ENCODE peak calls at places on chromosomes 16 and 17, in four cellular contexts. One of them, this sample, is unnamed.

GRCh38 chr17:79779088-79779529 is 1.2 kb downstream of the CBX2 start:
- DNase-seq in HCT116: no peak
- DNase-seq in GM23338: no peak
- DNase-seq in K562: peak
- DNase-seq in this sample: no peak

GRCh38 chr17:78383725-78384471 is 5.4 kb downstream of the PGS1 start:
- DNase-seq in HCT116: no peak
- DNase-seq in GM23338: no peak
- DNase-seq in K562: no peak
- DNase-seq in this sample: no peak

GRCh38 chr16:48903054-48903453 is 293.1 kb upstream of the N4BP1 start:
- DNase-seq in HCT116: no peak
- DNase-seq in GM23338: peak
- DNase-seq in K562: no peak
- DNase-seq in this sample: no peak

GRCh38 chr16:30184430-30185140 is 1.2 kb downstream of the CORO1A start:
- DNase-seq in HCT116: no peak
- DNase-seq in GM23338: peak
- DNase-seq in K562: peak
- DNase-seq in this sample: no peak

GRCh38 chr16:87837627-87838289 is 31.5 kb downstream of the SLC7A5 start:
- DNase-seq in HCT116: no peak
- DNase-seq in GM23338: no peak
- DNase-seq in K562: no peak
- DNase-seq in this sample: no peak

GRCh38 chr16:11118479-11118878 is 137.5 kb downstream of the SOCS1 start:
- DNase-seq in HCT116: no peak
- DNase-seq in GM23338: no peak
- DNase-seq in K562: no peak
- DNase-seq in this sample: no peak

GRCh38 chr17:80212962-80213650 is 7.0 kb downstream of the SGSH start:
- DNase-seq in HCT116: no peak
- DNase-seq in GM23338: no peak
- DNase-seq in K562: no peak
- DNase-seq in this sample: no peak

GRCh38 chr17:15957206-15957605 is 12.3 kb downstream of the ADORA2B start:
- DNase-seq in HCT116: peak
- DNase-seq in GM23338: no peak
- DNase-seq in K562: peak
- DNase-seq in this sample: no peak

GRCh38 chr17:80130992-80131391 is 15.9 kb downstream of the EIF4A3 start:
- DNase-seq in HCT116: no peak
- DNase-seq in GM23338: no peak
- DNase-seq in K562: no peak
- DNase-seq in this sample: no peak

GRCh38 chr17:59423137-59423703 is 91.8 kb downstream of the YPEL2 start:
- DNase-seq in HCT116: peak
- DNase-seq in GM23338: no peak
- DNase-seq in K562: peak
- DNase-seq in this sample: no peak

GRCh38 chr17:59425085-59425901 is 93.8 kb downstream of the YPEL2 start:
- DNase-seq in HCT116: no peak
- DNase-seq in GM23338: peak
- DNase-seq in K562: no peak
- DNase-seq in this sample: no peak

GRCh38 chr17:59426031-59426430 is 94.6 kb downstream of the YPEL2 start:
- DNase-seq in HCT116: no peak
- DNase-seq in GM23338: no peak
- DNase-seq in K562: no peak
- DNase-seq in this sample: no peak

GRCh38 chr17:59424331-59424730 is 92.9 kb downstream of the YPEL2 start:
- DNase-seq in HCT116: no peak
- DNase-seq in GM23338: no peak
- DNase-seq in K562: no peak
- DNase-seq in this sample: no peak

DNA sequence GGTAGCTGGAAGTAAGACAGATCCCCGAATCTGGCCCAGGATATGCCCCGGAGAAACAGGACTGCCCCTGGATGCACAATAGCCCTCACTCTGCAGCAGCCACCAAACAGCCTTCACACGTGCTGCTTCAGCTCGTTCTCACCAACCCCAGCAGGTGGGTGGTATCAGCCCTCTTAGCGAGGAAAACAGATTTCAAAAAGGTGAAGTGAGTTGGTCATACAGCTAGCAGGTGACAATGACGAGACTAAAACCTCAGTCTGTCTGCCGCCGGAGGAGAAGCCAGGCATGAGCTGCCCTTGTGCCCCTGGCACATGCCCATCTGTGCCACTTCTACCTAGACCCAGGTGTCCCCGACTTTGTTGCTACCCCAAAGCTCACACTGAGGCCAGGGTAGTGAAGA is 92.4 kb downstream of the YPEL2 start:
- DNase-seq in HCT116: no peak
- DNase-seq in GM23338: no peak
- DNase-seq in K562: no peak
- DNase-seq in this sample: no peak
- H3K27ac ChIP-seq in HCT116: no peak
- H3K27ac ChIP-seq in GM23338: no peak
- H3K27ac ChIP-seq in K562: no peak
- H3K27ac ChIP-seq in this sample: no peak

GRCh38 chr16:84096447-84097005 is 20.2 kb downstream of the MBTPS1 start:
- DNase-seq in HCT116: no peak
- DNase-seq in GM23338: no peak
- DNase-seq in K562: no peak
- DNase-seq in this sample: no peak
- TF ChIP-seq POLR2AphosphoS5 in HCT116: no peak
- TF ChIP-seq POLR2AphosphoS5 in GM23338: no peak
- TF ChIP-seq POLR2AphosphoS5 in K562: no peak
- TF ChIP-seq POLR2AphosphoS5 in this sample: no peak

GRCh38 chr17:41813039-41813680 is 356 bp downstream of the FKBP10 start:
- DNase-seq in HCT116: no peak
- DNase-seq in GM23338: peak
- DNase-seq in K562: no peak
- DNase-seq in this sample: no peak
- TF ChIP-seq EZH2 in HCT116: no peak
- TF ChIP-seq EZH2 in GM23338: no peak
- TF ChIP-seq EZH2 in K562: no peak
- TF ChIP-seq EZH2 in this sample: no peak

DNA sequence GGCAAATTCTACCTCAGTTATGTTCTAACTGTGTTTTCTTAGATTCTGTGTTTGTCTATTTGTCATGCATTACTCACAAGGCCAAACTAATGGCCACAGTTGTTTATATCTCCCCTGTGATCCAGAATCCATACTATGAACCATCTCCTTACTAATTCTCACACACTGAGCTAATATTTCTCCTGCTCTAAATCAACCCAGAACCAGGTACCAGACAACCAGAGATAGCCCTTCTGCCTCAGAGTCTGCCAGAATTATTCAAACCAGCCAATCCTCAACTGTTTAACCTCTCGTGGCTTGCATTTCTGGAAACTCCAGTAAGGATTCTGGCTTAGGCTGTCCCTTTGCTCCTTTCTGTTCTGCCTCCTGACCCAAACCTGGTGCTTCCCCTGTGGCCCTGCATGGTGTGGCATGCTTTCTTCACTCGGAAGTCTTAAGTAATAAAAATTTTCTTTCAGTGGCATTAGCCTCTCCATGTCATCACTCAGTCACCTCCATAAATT is 59.4 kb downstream of the EFCAB5 start:
- DNase-seq in HCT116: no peak
- DNase-seq in GM23338: peak
- DNase-seq in K562: no peak
- DNase-seq in this sample: no peak
- H3K27ac ChIP-seq in HCT116: no peak
- H3K27ac ChIP-seq in GM23338: no peak
- H3K27ac ChIP-seq in K562: no peak
- H3K27ac ChIP-seq in this sample: no peak

DNA sequence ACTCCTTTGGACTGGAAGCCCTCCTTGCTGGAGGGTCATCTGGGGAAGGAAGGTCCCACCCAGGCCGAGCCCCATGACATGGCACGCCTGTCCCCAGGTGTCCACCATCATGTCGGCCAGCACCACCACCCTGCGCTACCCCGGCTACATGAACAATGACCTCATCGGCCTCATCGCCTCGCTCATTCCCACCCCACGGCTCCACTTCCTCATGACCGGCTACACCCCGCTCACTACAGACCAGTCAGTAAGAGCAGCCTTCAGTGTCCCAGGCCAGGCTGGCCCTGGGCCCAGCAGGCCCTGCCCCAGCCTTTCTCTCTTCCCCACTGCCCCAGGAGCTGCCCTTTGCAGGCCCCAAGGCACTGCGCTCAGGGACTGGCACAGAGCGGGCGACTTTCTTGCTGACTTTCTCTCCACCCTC is 6.5 kb downstream of the TUBG2 start:
- DNase-seq in HCT116: no peak
- DNase-seq in GM23338: no peak
- DNase-seq in K562: no peak
- DNase-seq in this sample: no peak
- TF ChIP-seq POLR2AphosphoS5 in HCT116: no peak
- TF ChIP-seq POLR2AphosphoS5 in GM23338: no peak
- TF ChIP-seq POLR2AphosphoS5 in K562: no peak
- TF ChIP-seq POLR2AphosphoS5 in this sample: no peak

DNA sequence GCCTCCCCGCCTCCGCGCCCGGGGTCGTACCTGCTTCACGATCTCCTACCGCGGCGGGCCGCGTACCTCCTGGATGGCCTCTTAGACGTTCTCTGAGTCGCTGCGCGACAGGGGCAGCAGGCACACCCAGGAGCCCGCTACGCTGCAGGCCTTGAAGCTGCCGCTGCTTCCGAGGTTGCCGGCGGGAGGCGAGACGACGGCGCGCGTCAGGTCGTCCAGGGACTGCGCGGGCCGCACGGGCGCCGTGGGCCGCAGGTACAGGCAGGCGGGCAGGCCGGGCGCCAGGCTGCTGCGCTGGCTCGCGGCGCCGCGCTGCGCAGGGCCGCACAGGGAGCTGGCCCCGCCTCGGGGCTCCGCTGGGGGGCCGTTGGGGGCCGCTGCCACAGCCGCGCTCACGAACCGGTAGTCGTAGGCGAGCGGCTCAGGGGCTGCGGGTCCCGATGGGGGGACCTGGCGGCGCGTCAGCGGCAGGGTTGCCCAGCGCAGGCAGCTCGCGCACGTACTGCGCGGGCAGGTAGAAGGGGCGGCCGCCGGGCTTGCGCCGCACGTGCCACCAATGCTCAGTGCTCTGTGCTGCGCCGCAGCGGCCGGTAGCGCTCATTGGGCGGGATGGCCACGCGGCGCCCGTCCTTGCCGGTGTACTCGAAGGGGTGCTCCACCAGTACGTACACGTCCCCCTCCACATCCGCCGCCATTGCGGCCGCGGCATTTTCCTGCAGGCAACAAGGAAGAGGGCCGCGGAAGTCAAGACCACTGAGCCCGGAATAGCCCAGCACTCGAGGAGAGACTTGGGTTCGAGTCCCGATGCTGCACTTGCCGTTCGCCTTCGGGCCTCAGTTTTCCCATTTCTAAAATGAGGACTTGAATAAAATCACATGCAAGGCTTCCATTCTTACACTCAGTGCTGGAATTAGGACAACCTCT is 116.5 kb upstream of the SMURF2 start:
- DNase-seq in HCT116: no peak
- DNase-seq in GM23338: peak
- DNase-seq in K562: no peak
- DNase-seq in this sample: no peak
- TF ChIP-seq EZH2 in HCT116: no peak
- TF ChIP-seq EZH2 in GM23338: peak
- TF ChIP-seq EZH2 in K562: no peak
- TF ChIP-seq EZH2 in this sample: no peak

GRCh38 chr16:3773663-3774062 is 56.3 kb upstream of the TRAP1 start:
- DNase-seq in HCT116: no peak
- DNase-seq in GM23338: no peak
- DNase-seq in K562: no peak
- DNase-seq in this sample: no peak
- H3K27ac ChIP-seq in HCT116: no peak
- H3K27ac ChIP-seq in GM23338: no peak
- H3K27ac ChIP-seq in K562: no peak
- H3K27ac ChIP-seq in this sample: no peak

DNA sequence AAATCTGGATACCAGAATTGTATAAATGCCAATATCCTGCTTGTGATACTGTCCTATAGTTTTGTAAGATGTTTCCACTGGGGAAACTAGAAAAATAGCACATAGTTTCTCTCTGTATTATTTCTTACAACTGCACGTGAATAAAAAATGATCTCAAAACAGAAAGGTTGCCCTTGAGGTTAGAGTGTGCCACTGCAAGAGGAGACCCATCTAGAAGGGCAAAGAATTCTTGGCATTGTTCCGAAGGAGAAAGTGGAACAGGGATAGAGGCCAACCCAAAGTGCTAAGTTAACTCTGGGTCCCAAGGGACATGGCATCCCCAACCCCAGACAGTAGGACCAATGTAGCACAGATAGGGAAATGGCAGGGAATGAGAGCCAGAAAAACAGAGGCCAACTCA is 477.5 kb upstream of the HSBP1 start:
- DNase-seq in HCT116: no peak
- DNase-seq in GM23338: peak
- DNase-seq in K562: no peak
- DNase-seq in this sample: no peak
- TF ChIP-seq POLR2AphosphoS5 in HCT116: no peak
- TF ChIP-seq POLR2AphosphoS5 in GM23338: no peak
- TF ChIP-seq POLR2AphosphoS5 in K562: no peak
- TF ChIP-seq POLR2AphosphoS5 in this sample: no peak

GRCh38 chr17:45782889-45783592 is 1.1 kb upstream of the CRHR1 start:
- DNase-seq in HCT116: no peak
- DNase-seq in GM23338: peak
- DNase-seq in K562: peak
- DNase-seq in this sample: no peak

GRCh38 chr17:45785373-45786193 is 1.5 kb downstream of the CRHR1 start:
- DNase-seq in HCT116: no peak
- DNase-seq in GM23338: peak
- DNase-seq in K562: no peak
- DNase-seq in this sample: no peak

GRCh38 chr17:45784583-45785372 is 658 bp downstream of the CRHR1 start:
- DNase-seq in HCT116: no peak
- DNase-seq in GM23338: peak
- DNase-seq in K562: peak
- DNase-seq in this sample: no peak

GRCh38 chr17:45784293-45784582 is at the start of gene CRHR1:
- DNase-seq in HCT116: no peak
- DNase-seq in GM23338: no peak
- DNase-seq in K562: no peak
- DNase-seq in this sample: no peak

GRCh38 chr17:45783593-45784292 is 377 bp upstream of the CRHR1 start:
- DNase-seq in HCT116: no peak
- DNase-seq in GM23338: peak
- DNase-seq in K562: peak
- DNase-seq in this sample: no peak
- TF ChIP-seq EZH2 in HCT116: no peak
- TF ChIP-seq EZH2 in GM23338: peak
- TF ChIP-seq EZH2 in K562: no peak
- TF ChIP-seq EZH2 in this sample: no peak